ENCODE peak calls at places on chromosomes 1 and 21, in eight cellular contexts. W is hippocampal formation; T is astrocyte of the spinal cord; V is non-pigmented ciliary epithelial cell; Z is NCI-H1105 treated with DMSO at 0.1 percent for 48 hours; Q is SHP77; J is activated CD8-positive, alpha-beta T cell treated with anti-CD3 and anti-CD28 coated beads, Interleukin-2, amount 10 ng/mL, durations not matched to agents 7 days and 5 days; C is RKO. K is an unnamed sample.

GRCh38 chr1:238465449-238465848 is 574.7 kb upstream of the ZP4 start:
- DNase-seq in W (no peak), T (peak), V (no peak), Z (no peak), Q (no peak), J (no peak), C (no peak), K (no peak)

GRCh38 chr1:37471345-37472231 is 2.8 kb upstream of the ZC3H12A start:
- DNase-seq in W (peak), T (peak), V (peak), Z (no peak), Q (peak), J (no peak), C (peak), K (no peak)

GRCh38 chr1:221809101-221810029 is 67.5 kb upstream of the DUSP10 start:
- DNase-seq in W (no peak), T (peak), V (no peak), Z (no peak), Q (no peak), J (no peak), C (no peak), K (no peak)

GRCh38 chr1:55311057-55311631 is 96.0 kb upstream of the USP24 start:
- DNase-seq in W (no peak), T (peak), V (no peak), Z (no peak), Q (no peak), J (no peak), C (no peak), K (no peak)

GRCh38 chr1:31396633-31397351 is 16.2 kb upstream of the SERINC2 start:
- DNase-seq in W (no peak), T (no peak), V (peak), Z (no peak), Q (no peak), J (peak), C (no peak), K (no peak)

GRCh38 chr1:55478742-55479141 is 263.6 kb upstream of the USP24 start:
- DNase-seq in W (no peak), T (peak), V (no peak), Z (peak), Q (no peak), J (no peak), C (peak), K (no peak)

GRCh38 chr1:58713841-58714240 is 14.0 kb upstream of the MYSM1 start:
- DNase-seq in W (no peak), T (no peak), V (no peak), Z (no peak), Q (no peak), J (no peak), C (no peak), K (no peak)

GRCh38 chr1:51421961-51422360 is 91.6 kb upstream of the TTC39A start:
- DNase-seq in W (peak), T (peak), V (peak), Z (peak), Q (peak), J (no peak), C (peak), K (peak)

GRCh38 chr1:145884675-145885074 is 991 bp downstream of the ANKRD35 start:
- DNase-seq in W (no peak), T (peak), V (no peak), Z (no peak), Q (no peak), J (no peak), C (no peak), K (no peak)

GRCh38 chr1:100455478-100456072 is 82.4 kb upstream of the GPR88 start:
- DNase-seq in W (no peak), T (peak), V (no peak), Z (peak), Q (no peak), J (no peak), C (peak), K (no peak)

GRCh38 chr1:67534627-67535065 is 104.4 kb upstream of the SERBP1 start:
- DNase-seq in W (no peak), T (peak), V (no peak), Z (no peak), Q (peak), J (peak), C (peak), K (no peak)

GRCh38 chr1:172704446-172705176 is 45.7 kb downstream of the FASLG start:
- DNase-seq in W (no peak), T (no peak), V (no peak), Z (no peak), Q (no peak), J (peak), C (no peak), K (no peak)

GRCh38 chr1:186531561-186532165 is 70.7 kb upstream of the PDC start:
- DNase-seq in W (no peak), T (peak), V (peak), Z (no peak), Q (no peak), J (no peak), C (no peak), K (no peak)

GRCh38 chr1:180213401-180214177 is 16.5 kb upstream of the LHX4 start:
- DNase-seq in W (no peak), T (no peak), V (no peak), Z (no peak), Q (no peak), J (peak), C (no peak), K (no peak)

GRCh38 chr1:168561989-168562388 is 14.4 kb upstream of the XCL1 start:
- DNase-seq in W (no peak), T (no peak), V (no peak), Z (no peak), Q (no peak), J (no peak), C (no peak), K (no peak)

GRCh38 chr1:227390525-227390924 is 72.2 kb upstream of the CDC42BPA start:
- DNase-seq in W (no peak), T (no peak), V (no peak), Z (no peak), Q (no peak), J (no peak), C (no peak), K (no peak)

GRCh38 chr1:209839875-209840491 is 12.2 kb downstream of the UTP25 start:
- DNase-seq in W (no peak), T (peak), V (peak), Z (no peak), Q (no peak), J (no peak), C (peak), K (no peak)

GRCh38 chr1:228321478-228321877 is 85.2 kb downstream of the TRIM11 start:
- DNase-seq in W (no peak), T (no peak), V (no peak), Z (no peak), Q (no peak), J (no peak), C (no peak), K (no peak)

GRCh38 chr21:37829447-37829846 is 86.8 kb downstream of the KCNJ6 start:
- DNase-seq in W (no peak), T (peak), V (no peak), Z (no peak), Q (peak), J (no peak), C (peak), K (no peak)

GRCh38 chr21:36966846-36967657 is 583 bp upstream of the HLCS start:
- DNase-seq in W (peak), T (peak), V (no peak), Z (peak), Q (no peak), J (no peak), C (peak), K (no peak)

GRCh38 chr1:25562101-25562927 is 18.9 kb downstream of the LDLRAP1 start:
- DNase-seq in W (no peak), T (no peak), V (no peak), Z (peak), Q (no peak), J (peak), C (no peak), K (no peak)

GRCh38 chr1:197441990-197442389 is 173.9 kb downstream of the CRB1 start:
- DNase-seq in W (no peak), T (peak), V (no peak), Z (no peak), Q (no peak), J (no peak), C (no peak), K (no peak)

GRCh38 chr1:230495891-230496385 is 69.8 kb upstream of the PGBD5 start:
- DNase-seq in W (no peak), T (no peak), V (no peak), Z (no peak), Q (no peak), J (no peak), C (no peak), K (no peak)

GRCh38 chr1:80582980-80583379 is 1217.8 kb upstream of the ADGRL2 start:
- DNase-seq in W (no peak), T (peak), V (no peak), Z (no peak), Q (peak), J (no peak), C (no peak), K (no peak)

GRCh38 chr1:245131026-245131393 is 23.8 kb upstream of the KIF26B start:
- DNase-seq in W (no peak), T (no peak), V (no peak), Z (no peak), Q (no peak), J (no peak), C (no peak), K (no peak)

GRCh38 chr1:234427950-234428646 is 50.9 kb downstream of the TARBP1 start:
- DNase-seq in W (no peak), T (no peak), V (no peak), Z (no peak), Q (no peak), J (no peak), C (no peak), K (no peak)

GRCh38 chr1:19260211-19261138 is 8.9 kb downstream of the MRTO4 start:
- DNase-seq in W (no peak), T (peak), V (peak), Z (no peak), Q (peak), J (no peak), C (peak), K (peak)